ENCODE peak calls at places on chromosomes 5 and 9, in eight cellular contexts. G, I, S, X, O, A, E and C are unnamed samples.

GRCh38 chr5:132505641-132506040 is 15.1 kb upstream of the IRF1 start:
- DNase-seq in G (no peak), I (peak), S (peak), X (no peak), O (no peak), A (no peak), E (no peak), C (no peak)

GRCh38 chr9:135074354-135075233 is 12.9 kb upstream of the OLFM1 start:
- DNase-seq in G (peak), I (no peak), S (no peak), X (peak), O (no peak), A (peak), E (no peak), C (no peak)

GRCh38 chr9:136629879-136630661 is 32.6 kb upstream of the EGFL7 start:
- DNase-seq in G (no peak), I (peak), S (peak), X (peak), O (peak), A (peak), E (no peak), C (no peak)

GRCh38 chr9:102185962-102186361 is 447.5 kb upstream of the GRIN3A start:
- DNase-seq in G (no peak), I (no peak), S (no peak), X (no peak), O (no peak), A (no peak), E (no peak), C (no peak)

GRCh38 chr5:67094476-67095300 is 101.9 kb downstream of the CD180 start:
- DNase-seq in G (no peak), I (no peak), S (no peak), X (no peak), O (peak), A (no peak), E (no peak), C (peak)

GRCh38 chr5:140883373-140883772 is 1.4 kb downstream of the PCDHA13 start:
- DNase-seq in G (no peak), I (no peak), S (no peak), X (no peak), O (no peak), A (no peak), E (no peak), C (no peak)

GRCh38 chr5:58871648-58872242 is 288.9 kb downstream of the RAB3C start:
- DNase-seq in G (no peak), I (no peak), S (peak), X (no peak), O (no peak), A (no peak), E (peak), C (peak)

GRCh38 chr9:86843182-86843581 is 104.1 kb downstream of the GAS1 start:
- DNase-seq in G (no peak), I (no peak), S (peak), X (no peak), O (peak), A (no peak), E (no peak), C (peak)

GRCh38 chr5:143213231-143213850 is 190.1 kb downstream of the NR3C1 start:
- DNase-seq in G (peak), I (no peak), S (peak), X (no peak), O (no peak), A (no peak), E (no peak), C (no peak)

GRCh38 chr5:131640043-131640856 is 5.2 kb upstream of the RAPGEF6 start:
- DNase-seq in G (no peak), I (no peak), S (no peak), X (no peak), O (no peak), A (no peak), E (no peak), C (peak)

GRCh38 chr5:151093476-151093889 is 12.6 kb upstream of the TNIP1 start:
- DNase-seq in G (peak), I (peak), S (peak), X (no peak), O (peak), A (no peak), E (no peak), C (peak)

GRCh38 chr9:8727191-8727590 is 927.6 kb upstream of the DMAC1 start:
- DNase-seq in G (no peak), I (no peak), S (no peak), X (no peak), O (no peak), A (no peak), E (no peak), C (no peak)

GRCh38 chr5:35854248-35854647 is 2.4 kb upstream of the IL7R start:
- DNase-seq in G (no peak), I (no peak), S (no peak), X (no peak), O (no peak), A (no peak), E (no peak), C (no peak)

GRCh38 chr5:36939969-36940858 is 63.6 kb downstream of the NIPBL start:
- DNase-seq in G (no peak), I (no peak), S (peak), X (no peak), O (no peak), A (no peak), E (no peak), C (no peak)

GRCh38 chr5:30581198-30581925 is 612.1 kb upstream of the CDH6 start:
- DNase-seq in G (no peak), I (no peak), S (no peak), X (no peak), O (no peak), A (no peak), E (no peak), C (no peak)

GRCh38 chr5:14327624-14328023 is 184.5 kb downstream of the TRIO start:
- DNase-seq in G (no peak), I (peak), S (no peak), X (no peak), O (no peak), A (no peak), E (no peak), C (no peak)

GRCh38 chr5:132176987-132177386 is 50.7 kb downstream of the P4HA2 start:
- DNase-seq in G (no peak), I (no peak), S (no peak), X (no peak), O (no peak), A (no peak), E (no peak), C (no peak)

GRCh38 chr5:76775921-76776320 is 42.9 kb upstream of the F2RL1 start:
- DNase-seq in G (no peak), I (no peak), S (no peak), X (no peak), O (no peak), A (no peak), E (no peak), C (no peak)

GRCh38 chr9:137323531-137324331 is 21.7 kb upstream of the NRARP start:
- DNase-seq in G (peak), I (no peak), S (no peak), X (no peak), O (no peak), A (peak), E (no peak), C (no peak)

GRCh38 chr9:134463293-134463692 is 137.0 kb downstream of the RXRA start:
- DNase-seq in G (no peak), I (no peak), S (no peak), X (no peak), O (no peak), A (no peak), E (no peak), C (no peak)

GRCh38 chr5:112548246-112548982 is 129.3 kb upstream of the EPB41L4A start:
- DNase-seq in G (no peak), I (no peak), S (peak), X (no peak), O (no peak), A (no peak), E (no peak), C (no peak)

GRCh38 chr9:137613259-137613658 is 5.5 kb upstream of the EHMT1 start:
- DNase-seq in G (no peak), I (no peak), S (no peak), X (no peak), O (no peak), A (no peak), E (no peak), C (no peak)

GRCh38 chr5:143057580-143057999 is 287.4 kb downstream of the ARHGAP26 start:
- DNase-seq in G (no peak), I (no peak), S (no peak), X (no peak), O (no peak), A (no peak), E (no peak), C (no peak)

GRCh38 chr9:101235105-101235866 is 149.5 kb downstream of the BAAT start:
- DNase-seq in G (no peak), I (no peak), S (peak), X (no peak), O (no peak), A (no peak), E (peak), C (peak)

GRCh38 chr5:168869615-168870227 is 290.6 kb upstream of the PANK3 start:
- DNase-seq in G (no peak), I (no peak), S (no peak), X (no peak), O (no peak), A (no peak), E (no peak), C (no peak)

GRCh38 chr9:97572892-97573365 is 60.2 kb downstream of the TSTD2 start:
- DNase-seq in G (no peak), I (no peak), S (no peak), X (no peak), O (peak), A (peak), E (no peak), C (no peak)

GRCh38 chr5:141705503-141705902 is 23.5 kb upstream of the ARAP3 start:
- DNase-seq in G (no peak), I (no peak), S (no peak), X (no peak), O (no peak), A (no peak), E (no peak), C (no peak)

GRCh38 chr5:91160751-91161285 is 222.3 kb downstream of the ARRDC3 start:
- DNase-seq in G (no peak), I (no peak), S (no peak), X (no peak), O (no peak), A (no peak), E (no peak), C (no peak)

GRCh38 chr5:95975703-95976102 is 14.1 kb upstream of the ELL2 start:
- DNase-seq in G (no peak), I (no peak), S (no peak), X (no peak), O (no peak), A (no peak), E (no peak), C (no peak)

GRCh38 chr5:87185838-87186237 is 81.8 kb upstream of the RASA1 start:
- DNase-seq in G (no peak), I (no peak), S (no peak), X (no peak), O (no peak), A (no peak), E (no peak), C (no peak)

GRCh38 chr9:112361602-112362001 is 18.3 kb upstream of the HSDL2 start:
- DNase-seq in G (no peak), I (no peak), S (peak), X (no peak), O (no peak), A (no peak), E (peak), C (no peak)

GRCh38 chr5:15266841-15267240 is 233.1 kb upstream of the FBXL7 start:
- DNase-seq in G (no peak), I (no peak), S (no peak), X (no peak), O (no peak), A (no peak), E (no peak), C (no peak)

DNA sequence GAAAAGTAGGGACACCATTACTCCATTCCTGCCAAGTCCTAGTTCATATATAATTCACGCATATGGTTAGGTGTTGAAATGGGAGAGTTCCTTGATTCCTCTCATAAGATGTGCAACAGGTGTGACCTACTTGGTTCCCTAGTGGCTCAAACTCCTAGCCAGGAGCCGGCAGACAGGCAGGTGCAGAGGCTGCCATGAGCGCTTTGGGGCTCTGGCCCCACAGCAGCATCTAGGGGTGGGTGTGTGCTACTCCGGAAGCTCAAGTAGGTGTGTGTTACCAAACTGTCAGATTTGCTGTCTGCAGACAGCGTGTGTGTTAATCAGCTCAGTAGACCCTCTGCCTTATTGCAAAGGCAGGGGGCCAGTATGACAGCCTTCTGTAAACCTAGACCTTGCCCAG is 1652.4 kb upstream of the ACO1 start:
- DNase-seq in G (no peak), I (no peak), S (no peak), X (no peak), O (no peak), A (no peak), E (no peak), C (no peak)
- TF ChIP-seq CTCF in G (no peak), I (no peak), S (no peak), X (no peak), O (no peak), A (no peak), E (no peak), C (no peak)

GRCh38 chr9:126399251-126399650 is 72.6 kb downstream of the MVB12B start:
- DNase-seq in G (no peak), I (no peak), S (no peak), X (no peak), O (no peak), A (no peak), E (no peak), C (no peak)

GRCh38 chr9:126394802-126395201 is 68.2 kb downstream of the MVB12B start:
- DNase-seq in G (no peak), I (no peak), S (no peak), X (no peak), O (no peak), A (no peak), E (no peak), C (no peak)

GRCh38 chr9:126398403-126399058 is 71.9 kb downstream of the MVB12B start:
- DNase-seq in G (peak), I (peak), S (peak), X (peak), O (peak), A (peak), E (no peak), C (peak)

GRCh38 chr9:126395439-126396212 is 69.0 kb downstream of the MVB12B start:
- DNase-seq in G (no peak), I (no peak), S (no peak), X (no peak), O (no peak), A (no peak), E (peak), C (peak)

DNA sequence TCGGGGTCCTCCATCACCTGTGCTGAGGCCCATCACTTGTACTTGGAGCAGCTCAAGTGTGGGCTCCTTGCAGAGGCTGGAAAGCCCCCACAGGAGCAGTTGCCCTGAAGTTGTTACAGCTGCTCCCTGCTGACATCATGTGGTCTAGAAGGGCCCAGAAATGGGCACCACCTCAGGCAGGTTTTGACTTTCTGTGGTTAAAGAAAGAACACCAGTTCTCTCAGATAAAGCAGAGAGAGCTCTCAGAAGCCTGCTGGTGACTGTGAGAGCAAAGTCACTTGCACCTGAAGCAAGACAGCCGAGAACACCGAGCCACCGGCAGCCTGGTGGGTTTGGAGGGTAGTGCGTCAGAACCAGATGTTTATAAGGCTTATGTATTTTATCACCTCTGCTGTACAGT is 70.4 kb downstream of the MVB12B start:
- DNase-seq in G (no peak), I (no peak), S (no peak), X (peak), O (no peak), A (no peak), E (no peak), C (no peak)
- H3K27ac ChIP-seq in G (no peak), I (no peak), S (no peak), X (peak), O (no peak), A (peak), E (no peak), C (no peak)

DNA sequence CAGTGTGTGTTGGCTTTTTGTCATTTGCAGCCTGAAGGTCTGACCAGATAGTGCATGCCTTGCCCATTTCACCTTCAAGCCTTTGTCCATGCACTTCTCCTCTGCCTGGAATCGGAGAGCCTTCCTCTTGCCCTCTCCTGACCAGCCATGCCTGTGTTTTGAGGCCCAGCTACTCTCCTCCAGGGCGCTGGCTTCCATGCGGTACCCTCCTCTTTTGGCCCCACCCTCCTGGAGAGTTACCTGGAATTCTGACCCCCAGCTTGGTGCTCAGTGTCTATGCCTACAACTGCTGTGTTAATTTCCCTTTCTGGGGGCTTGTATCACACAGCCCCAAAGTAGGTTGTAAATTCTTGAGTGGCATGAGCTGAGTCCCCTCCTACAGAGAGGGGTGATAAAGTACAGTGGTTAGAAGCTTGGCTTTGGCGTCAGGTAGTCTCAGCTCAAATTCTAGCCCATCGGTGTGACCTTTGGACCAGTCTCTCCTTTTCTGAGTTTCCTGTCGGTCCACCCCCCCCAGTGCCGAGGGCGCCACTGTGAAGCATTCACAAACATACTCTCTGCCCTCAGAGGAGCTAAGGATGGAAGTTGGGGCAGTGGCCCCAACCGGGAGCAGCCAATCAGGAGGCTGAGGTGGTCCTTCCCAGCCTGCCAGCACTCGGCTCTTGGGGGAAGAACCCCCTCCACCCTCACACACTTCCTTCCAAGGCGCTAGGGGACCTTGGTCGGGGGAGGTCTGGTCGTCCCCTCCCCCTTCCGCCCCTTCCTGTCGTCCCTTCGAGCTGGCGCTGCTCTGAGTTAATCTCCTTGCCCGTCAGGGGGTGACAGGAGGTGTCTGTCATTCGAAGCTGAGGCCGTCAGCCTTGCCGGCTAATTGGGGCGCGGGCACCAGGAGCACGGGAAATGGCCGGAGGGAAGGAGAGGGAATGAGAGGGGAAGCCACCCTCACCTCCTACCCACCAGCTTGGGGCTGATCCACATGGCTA is 52.9 kb downstream of the CXXC5 start:
- DNase-seq in G (peak), I (no peak), S (peak), X (no peak), O (no peak), A (peak), E (no peak), C (no peak)
- TF ChIP-seq CTCF in G (no peak), I (no peak), S (no peak), X (no peak), O (no peak), A (no peak), E (no peak), C (no peak)

DNA sequence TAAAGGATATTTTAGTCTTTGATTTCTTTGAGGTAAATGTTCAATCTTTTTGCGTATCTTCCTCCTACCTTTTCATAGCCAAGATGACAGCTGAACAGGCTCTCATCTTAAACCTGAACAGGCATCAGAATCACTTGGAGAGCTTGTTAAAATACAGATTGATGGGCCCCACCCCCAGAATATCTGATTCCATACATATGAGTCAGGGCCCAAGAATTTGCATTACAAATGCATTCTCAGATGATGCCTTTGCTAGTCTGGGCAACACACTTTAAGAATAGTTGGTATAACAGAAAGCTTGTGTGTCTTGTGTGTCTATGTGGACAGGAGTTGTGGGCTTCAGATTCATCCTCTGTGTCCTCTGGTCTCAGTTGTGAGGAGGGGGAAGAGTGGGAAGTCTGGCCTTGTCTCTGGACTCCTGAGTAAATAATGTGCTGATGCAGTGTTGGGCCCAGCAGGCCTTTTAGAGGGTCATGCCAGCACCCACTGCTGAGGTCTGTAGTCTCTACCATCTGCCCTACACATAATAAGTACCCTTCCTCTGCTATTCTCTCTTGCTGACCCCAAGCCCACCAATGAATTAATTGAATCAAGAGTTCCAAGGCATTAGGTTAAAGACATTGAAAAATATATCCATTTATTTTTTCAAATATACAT is 43.1 kb downstream of the PTCD2 start:
- DNase-seq in G (no peak), I (no peak), S (no peak), X (no peak), O (no peak), A (no peak), E (peak), C (peak)
- H3K27ac ChIP-seq in G (no peak), I (no peak), S (no peak), X (no peak), O (no peak), A (no peak), E (no peak), C (peak)

GRCh38 chr5:42626462-42626861 is 130.2 kb upstream of the CCDC152 start:
- DNase-seq in G (no peak), I (no peak), S (no peak), X (no peak), O (no peak), A (no peak), E (no peak), C (no peak)
- TF ChIP-seq CTCF in G (no peak), I (no peak), S (no peak), X (no peak), O (no peak), A (no peak), E (no peak), C (no peak)